ENCODE peak calls at places on chromosomes 16 and 17, in eight cellular contexts. S, H, F, O, X, L, C and Q are unnamed samples.

GRCh38 chr16:49158029-49158642 is 123.5 kb downstream of the CBLN1 start:
- DNase-seq in S (peak; percentile 5), H (no peak), F (peak; percentile 34), O (peak; percentile 35), X (no peak), L (peak; percentile 2), C (peak; percentile 81), Q (peak; percentile 61)

GRCh38 chr17:46783031-46783593 is 35.4 kb downstream of the WNT3 start:
- DNase-seq in S (no peak), H (no peak), F (no peak), O (peak; percentile 60), X (no peak), L (no peak), C (no peak), Q (peak; percentile 37)

GRCh38 chr16:57367111-57367752 is 5.1 kb upstream of the CX3CL1 start:
- DNase-seq in S (no peak), H (no peak), F (no peak), O (no peak), X (no peak), L (no peak), C (no peak), Q (no peak)

GRCh38 chr17:68613739-68614298 is 12.7 kb upstream of the FAM20A start:
- DNase-seq in S (peak; percentile 71), H (peak; percentile 16), F (peak; percentile 61), O (peak; percentile 55), X (peak; percentile 82), L (peak; percentile 21), C (peak; percentile 32), Q (peak; percentile 77)

GRCh38 chr17:58667934-58668597 is 23.8 kb downstream of the TEX14 start:
- DNase-seq in S (no peak), H (peak; percentile 45), F (no peak), O (peak; percentile 79), X (no peak), L (no peak), C (no peak), Q (peak; percentile 14)

GRCh38 chr17:11241611-11242226 is 706 bp downstream of the SHISA6 start:
- DNase-seq in S (no peak), H (no peak), F (no peak), O (no peak), X (peak; percentile 9), L (no peak), C (no peak), Q (no peak)

GRCh38 chr17:30580916-30581315 is 103.7 kb downstream of the GOSR1 start:
- DNase-seq in S (no peak), H (no peak), F (no peak), O (no peak), X (no peak), L (no peak), C (no peak), Q (no peak)

GRCh38 chr16:69003500-69003899 is 102.0 kb upstream of the HAS3 start:
- DNase-seq in S (no peak), H (no peak), F (no peak), O (no peak), X (no peak), L (no peak), C (no peak), Q (peak; percentile 30)

GRCh38 chr16:70433456-70434103 is 5.3 kb downstream of the ST3GAL2 start:
- DNase-seq in S (peak; percentile 87), H (peak; percentile 57), F (no peak), O (no peak), X (no peak), L (no peak), C (no peak), Q (peak; percentile 38)

GRCh38 chr17:50346313-50347086 is 574 bp downstream of the XYLT2 start:
- DNase-seq in S (no peak), H (no peak), F (peak; percentile 79), O (peak; percentile 22), X (peak; percentile 48), L (peak; percentile 60), C (peak; percentile 81), Q (peak; percentile 47)

GRCh38 chr17:7523033-7523432 is 25.8 kb upstream of the TNFSF12 start:
- DNase-seq in S (peak; percentile 17), H (no peak), F (no peak), O (no peak), X (peak; percentile 11), L (no peak), C (peak; percentile 19), Q (no peak)

GRCh38 chr16:66402166-66402565 is 24.9 kb upstream of the BEAN1 start:
- DNase-seq in S (no peak), H (no peak), F (no peak), O (no peak), X (no peak), L (no peak), C (no peak), Q (no peak)

GRCh38 chr17:57372156-57372555 is 115.8 kb downstream of the MSI2 start:
- DNase-seq in S (peak; percentile 52), H (peak; percentile 6), F (no peak), O (peak; percentile 81), X (no peak), L (peak; percentile 80), C (no peak), Q (peak; percentile 59)

GRCh38 chr17:29138991-29139682 is 41.1 kb downstream of the MYO18A start:
- DNase-seq in S (no peak), H (no peak), F (no peak), O (no peak), X (no peak), L (no peak), C (no peak), Q (no peak)

DNA sequence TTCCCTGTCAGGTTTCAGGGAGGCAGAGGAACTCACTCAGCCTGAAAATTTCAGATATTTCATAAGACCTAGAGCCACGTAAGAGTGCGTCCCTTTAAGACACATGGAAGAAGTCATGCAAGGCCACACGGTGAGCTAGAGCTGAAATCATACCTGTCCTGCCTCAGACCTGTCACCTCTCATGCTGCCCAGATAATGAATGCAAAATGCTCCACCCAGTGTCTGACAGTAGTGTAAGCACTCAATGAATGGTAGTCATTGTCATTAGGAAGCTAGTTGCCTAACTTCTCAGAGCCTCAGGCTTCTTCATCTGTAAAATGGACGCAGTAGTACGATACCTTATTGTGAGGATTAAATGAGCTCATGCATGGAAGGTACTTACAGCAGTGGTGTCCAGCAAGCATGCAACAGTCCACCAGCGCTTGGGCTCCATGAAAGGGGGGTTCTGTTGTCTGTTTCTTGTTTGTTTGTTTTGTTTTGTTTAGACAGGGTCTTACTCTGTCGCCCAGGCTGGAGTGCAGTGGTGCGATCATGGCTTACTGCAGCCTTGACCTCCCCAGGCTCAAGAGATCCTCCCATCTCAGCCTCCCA is 60.7 kb downstream of the WSB1 start:
- DNase-seq in S (no peak), H (no peak), F (peak; percentile 56), O (peak; percentile 47), X (no peak), L (no peak), C (no peak), Q (peak; percentile 34)
- TF ChIP-seq CTCF in S (no peak), H (peak; percentile 2), F (no peak), O (no peak), X (peak; percentile 0), L (no peak), C (no peak), Q (no peak)

DNA sequence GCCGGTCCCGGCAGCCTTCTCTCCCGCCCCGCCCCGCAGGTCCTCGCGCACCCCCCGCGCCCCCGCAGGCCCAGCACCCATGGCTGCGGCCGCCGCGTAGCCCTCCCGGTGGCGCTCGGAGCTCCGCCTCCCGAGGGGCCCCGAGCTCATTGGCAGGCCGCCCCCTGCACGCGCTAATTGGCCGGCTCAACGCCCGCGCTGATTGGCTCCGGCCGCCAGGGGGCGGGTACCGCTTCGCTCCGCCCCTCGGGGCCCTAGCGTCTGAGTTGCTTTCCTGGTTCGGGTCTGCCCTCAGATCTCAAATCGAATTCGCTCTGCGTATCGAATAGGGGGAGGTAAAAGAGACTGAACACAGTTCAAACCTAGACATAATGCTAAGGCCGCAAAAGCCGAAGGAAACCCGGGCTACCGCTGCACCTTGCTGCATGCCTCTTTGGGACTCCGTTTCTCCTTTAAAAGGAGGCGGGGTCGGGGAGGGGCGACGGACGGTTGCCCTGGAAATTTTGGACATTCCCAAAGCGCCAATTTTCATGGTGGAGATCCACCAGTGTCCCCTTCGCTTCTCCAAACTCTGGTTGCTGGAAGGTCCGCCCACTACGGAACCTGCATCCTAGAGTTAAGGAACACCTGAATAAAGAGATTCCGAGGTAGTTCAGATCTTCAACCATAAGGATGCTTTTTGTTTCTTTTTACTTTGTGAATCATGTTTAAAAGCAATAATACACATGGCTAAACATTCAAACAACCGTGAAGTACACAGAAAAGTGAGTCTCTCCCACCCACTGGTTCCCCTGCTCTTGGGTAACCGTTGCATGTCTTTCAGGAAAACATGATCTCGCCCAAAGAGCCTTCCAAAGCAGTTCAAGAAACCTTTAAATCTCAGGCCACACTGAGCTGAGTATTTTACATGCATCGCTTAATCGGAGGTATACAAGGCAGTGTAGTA is at the start of gene DEXI:
- DNase-seq in S (peak; percentile 86), H (peak; percentile 81), F (peak; percentile 99), O (peak; percentile 73), X (peak; percentile 93), L (peak; percentile 98), C (peak; percentile 94), Q (peak; percentile 92)
- TF ChIP-seq CTCF in S (no peak), H (peak; percentile 4), F (no peak), O (no peak), X (no peak), L (no peak), C (no peak), Q (no peak)

GRCh38 chr16:86389566-86390328 is 120.6 kb upstream of the FOXF1 start:
- DNase-seq in S (peak; percentile 62), H (no peak), F (no peak), O (no peak), X (no peak), L (no peak), C (no peak), Q (no peak)

GRCh38 chr16:86388976-86389375 is 121.4 kb upstream of the FOXF1 start:
- DNase-seq in S (no peak), H (no peak), F (no peak), O (no peak), X (no peak), L (no peak), C (no peak), Q (no peak)

GRCh38 chr16:86391987-86392386 is 118.3 kb upstream of the FOXF1 start:
- DNase-seq in S (peak; percentile 61), H (peak; percentile 68), F (no peak), O (no peak), X (no peak), L (no peak), C (no peak), Q (no peak)

GRCh38 chr16:86391486-86391885 is 118.8 kb upstream of the FOXF1 start:
- DNase-seq in S (peak; percentile 53), H (peak; percentile 17), F (no peak), O (no peak), X (no peak), L (no peak), C (no peak), Q (no peak)

DNA sequence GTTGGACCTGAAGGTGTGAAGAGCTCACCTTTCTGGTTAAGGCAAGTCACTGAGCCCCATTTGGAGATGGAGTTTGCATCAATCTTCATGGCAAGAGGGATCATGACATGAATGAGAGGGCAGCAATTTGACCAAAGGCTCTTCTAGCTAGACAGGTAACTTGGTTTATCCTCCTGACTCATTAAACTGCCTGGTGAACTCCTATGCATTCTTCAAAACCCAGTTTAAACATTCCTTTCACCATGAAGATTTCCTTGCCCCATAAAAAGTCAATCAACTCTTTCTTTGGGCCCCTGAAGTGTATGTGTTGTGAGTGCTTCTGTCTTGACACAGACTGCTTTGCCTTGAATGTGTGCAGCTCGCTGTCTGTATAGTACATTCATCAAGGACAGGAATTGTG is 120.0 kb upstream of the FOXF1 start:
- DNase-seq in S (no peak), H (no peak), F (no peak), O (no peak), X (no peak), L (no peak), C (no peak), Q (no peak)
- TF ChIP-seq CTCF in S (no peak), H (no peak), F (no peak), O (no peak), X (no peak), L (no peak), C (no peak), Q (no peak)

GRCh38 chr17:48261297-48261880 is 153.8 kb downstream of the SNX11 start:
- DNase-seq in S (peak; percentile 20), H (peak; percentile 12), F (no peak), O (no peak), X (peak; percentile 63), L (peak; percentile 74), C (peak; percentile 60), Q (peak; percentile 39)
- TF ChIP-seq CTCF in S (peak; percentile 26), H (peak; percentile 78), F (no peak), O (peak; percentile 55), X (peak; percentile 70), L (peak; percentile 70), C (peak; percentile 66), Q (peak; percentile 40)